ENCODE peak calls at places on chromosomes 1 and 21, in ten cellular contexts. T is HCT116, S is transverse colon, C is spleen, H is stomach, X is breast epithelium, L is upper lobe of left lung, D is HepG2, F is suprapubic skin, R is sigmoid colon. A is an unnamed sample.

GRCh38 chr1:51671527-51672325 is 54.8 kb downstream of the OSBPL9 start:
- DNase-seq in C (no peak), R (no peak), X (no peak), F (no peak), D (no peak), H (no peak), S (no peak), L (no peak), T (no peak), A (no peak)

GRCh38 chr1:75444220-75444619 is 166.7 kb downstream of the SLC44A5 start:
- DNase-seq in C (no peak), T (no peak), R (no peak), X (no peak), S (no peak), F (no peak), L (no peak), H (no peak), D (no peak), A (no peak)

GRCh38 chr1:154418062-154418897 is 13.1 kb downstream of the IL6R start:
- DNase-seq in X (peak; percentile 71), D (peak; percentile 99), H (peak; percentile 90), L (peak; percentile 91), S (peak; percentile 92), C (no peak), T (peak; percentile 95), R (no peak), F (no peak), A (no peak)

GRCh38 chr21:14757533-14758327 is 211.6 kb upstream of the SAMSN1 start:
- DNase-seq in X (no peak), L (no peak), S (no peak), R (no peak), F (no peak), D (no peak), H (no peak), C (no peak), T (no peak), A (no peak)

GRCh38 chr1:18947570-18947969 is 8.9 kb downstream of the IFFO2 start:
- DNase-seq in H (no peak), D (no peak), S (no peak), R (no peak), X (no peak), T (no peak), L (no peak), F (no peak), C (no peak), A (no peak)

GRCh38 chr1:205344010-205344808 is 12.5 kb downstream of the KLHDC8A start:
- DNase-seq in X (no peak), D (peak; percentile 59), H (peak; percentile 66), T (no peak), L (no peak), R (no peak), F (no peak), C (peak; percentile 87), S (peak; percentile 45), A (no peak)

GRCh38 chr1:19450811-19451564 is 34.4 kb downstream of the CAPZB start:
- DNase-seq in H (no peak), F (no peak), X (no peak), S (no peak), T (peak; percentile 37), L (no peak), C (no peak), R (no peak), D (no peak), A (no peak)

GRCh38 chr1:202058001-202058908 is 47.9 kb downstream of the ELF3 start:
- DNase-seq in L (peak; percentile 72), F (no peak), T (no peak), X (peak; percentile 24), S (no peak), R (no peak), C (no peak), D (peak; percentile 94), H (peak; percentile 34), A (no peak)

GRCh38 chr1:153340356-153340755 is 8.3 kb downstream of the PGLYRP4 start:
- DNase-seq in S (no peak), F (peak; percentile 45), C (no peak), L (no peak), T (no peak), D (no peak), X (no peak), H (no peak), R (no peak), A (no peak)

GRCh38 chr1:12595839-12596821 is 21.9 kb downstream of the DHRS3 start:
- DNase-seq in L (peak; percentile 91), H (peak; percentile 94), D (no peak), X (peak; percentile 97), R (peak; percentile 97), S (peak; percentile 87), C (peak; percentile 90), T (no peak), F (peak; percentile 93), A (no peak)

GRCh38 chr1:29521438-29521715 is 285.1 kb downstream of the PTPRU start:
- DNase-seq in R (peak; percentile 14), F (peak; percentile 58), S (no peak), D (no peak), X (no peak), H (peak; percentile 14), T (no peak), C (peak; percentile 27), L (peak; percentile 6), A (no peak)

GRCh38 chr1:218521414-218522169 is 176.5 kb downstream of the TGFB2 start:
- DNase-seq in H (peak; percentile 63), S (peak; percentile 48), F (no peak), X (no peak), T (peak; percentile 41), L (peak; percentile 64), D (peak; percentile 45), C (no peak), R (peak; percentile 76), A (peak; percentile 7)

GRCh38 chr1:57616906-57617305 is 193.0 kb upstream of the DAB1 start:
- DNase-seq in F (no peak), T (no peak), C (no peak), S (no peak), R (no peak), H (no peak), L (no peak), X (no peak), D (no peak), A (no peak)

GRCh38 chr1:37661401-37661800 is 26.7 kb upstream of the RSPO1 start:
- DNase-seq in T (no peak), R (no peak), H (no peak), S (no peak), D (no peak), X (peak; percentile 20), C (no peak), F (no peak), L (no peak), A (no peak)

GRCh38 chr1:93979718-93980319 is 70.6 kb upstream of the GCLM start:
- DNase-seq in T (no peak), C (no peak), F (no peak), L (no peak), R (peak; percentile 80), D (peak; percentile 93), X (peak; percentile 44), S (peak; percentile 54), H (no peak), A (no peak)

GRCh38 chr1:179175011-179175934 is 54.2 kb downstream of the ABL2 start:
- DNase-seq in T (no peak), S (no peak), D (no peak), X (peak; percentile 76), R (no peak), L (peak; percentile 52), C (no peak), F (no peak), H (no peak), A (no peak)

GRCh38 chr1:151948506-151948905 is 39.2 kb upstream of the THEM4 start:
- DNase-seq in H (no peak), C (no peak), S (no peak), F (no peak), X (no peak), D (no peak), T (no peak), L (no peak), R (no peak), A (no peak)

GRCh38 chr1:168087696-168088095 is 49.0 kb downstream of the GPR161 start:
- DNase-seq in T (no peak), D (no peak), C (no peak), H (no peak), X (no peak), F (no peak), S (no peak), R (no peak), L (no peak), A (no peak)
- TF ChIP-seq POLR2AphosphoS5 in T (no peak), D (no peak), C (no peak), H (no peak), X (no peak), F (no peak), S (no peak), R (no peak), L (no peak), A (no peak)

GRCh38 chr1:235060607-235061470 is 67.8 kb downstream of the TOMM20 start:
- DNase-seq in R (no peak), L (no peak), F (no peak), S (peak; percentile 54), H (peak; percentile 54), C (no peak), X (peak; percentile 85), T (no peak), D (peak; percentile 81), A (no peak)
- TF ChIP-seq POLR2A in R (no peak), L (no peak), F (no peak), S (peak; percentile 19), H (no peak), C (no peak), X (no peak), T (no peak), D (no peak), A (no peak)

GRCh38 chr1:119626841-119627240 is 21.2 kb downstream of the ZNF697 start:
- DNase-seq in C (no peak), R (peak; percentile 69), H (no peak), L (no peak), S (no peak), X (no peak), T (no peak), D (no peak), F (no peak), A (no peak)
- TF ChIP-seq POLR2AphosphoS5 in C (no peak), R (peak; percentile 59), H (no peak), L (no peak), S (no peak), X (no peak), T (no peak), D (no peak), F (no peak), A (no peak)

GRCh38 chr1:28507646-28508434 is 2.0 kb downstream of the RCC1 start:
- DNase-seq in H (no peak), R (no peak), C (no peak), L (no peak), S (no peak), D (no peak), T (no peak), X (no peak), F (no peak), A (no peak)

GRCh38 chr1:28508435-28508754 is 2.6 kb downstream of the RCC1 start:
- DNase-seq in S (no peak), H (no peak), R (no peak), L (no peak), D (no peak), T (no peak), C (no peak), F (no peak), X (no peak), A (no peak)

GRCh38 chr1:28509705-28510349 is 4.0 kb downstream of the RCC1 start:
- DNase-seq in X (no peak), R (no peak), S (no peak), L (no peak), C (no peak), T (no peak), F (no peak), H (no peak), D (no peak), A (no peak)

GRCh38 chr1:28512058-28512611 is 6.3 kb downstream of the RCC1 start:
- DNase-seq in L (no peak), S (no peak), X (no peak), R (no peak), H (no peak), D (no peak), C (no peak), F (no peak), T (no peak), A (no peak)

GRCh38 chr1:28510350-28511223 is 4.7 kb downstream of the RCC1 start:
- DNase-seq in H (no peak), C (no peak), F (no peak), D (peak; percentile 55), T (no peak), R (no peak), X (no peak), S (no peak), L (no peak), A (no peak)
- TF ChIP-seq POLR2A in H (no peak), C (no peak), F (no peak), D (peak; percentile 95), T (peak; percentile 69), R (no peak), X (no peak), S (no peak), L (no peak), A (peak; percentile 87)